ENCODE peak calls at places on chromosomes 12 and 14, in ten cellular contexts. One of them, this sample, is unnamed.

GRCh38 chr12:24455811-24456210 is 493.1 kb downstream of the BCAT1 start:
- DNase-seq in stomach: no peak
- DNase-seq in GM23338: no peak
- DNase-seq in fibroblast of the aortic adventitia: no peak
- DNase-seq in HL-60: no peak
- DNase-seq in WTC11: no peak
- DNase-seq in progenitor cell of endocrine pancreas: no peak
- DNase-seq in fibroblast of pulmonary artery: no peak
- DNase-seq in bronchial epithelial cell: no peak
- DNase-seq in AG04450: no peak
- DNase-seq in this sample: no peak

GRCh38 chr14:24095196-24096068 is 1.3 kb downstream of the PCK2 start:
- DNase-seq in fibroblast of the aortic adventitia: peak
- DNase-seq in HL-60: peak
- DNase-seq in AG04450: no peak
- DNase-seq in stomach: no peak
- DNase-seq in GM23338: peak
- DNase-seq in WTC11: peak
- DNase-seq in progenitor cell of endocrine pancreas: no peak
- DNase-seq in fibroblast of pulmonary artery: peak
- DNase-seq in bronchial epithelial cell: no peak
- DNase-seq in this sample: peak

GRCh38 chr12:103313894-103314293 is 181.9 kb downstream of the C12orf42 start:
- DNase-seq in fibroblast of pulmonary artery: no peak
- DNase-seq in WTC11: no peak
- DNase-seq in GM23338: no peak
- DNase-seq in bronchial epithelial cell: no peak
- DNase-seq in AG04450: no peak
- DNase-seq in progenitor cell of endocrine pancreas: no peak
- DNase-seq in stomach: no peak
- DNase-seq in HL-60: no peak
- DNase-seq in fibroblast of the aortic adventitia: no peak
- DNase-seq in this sample: no peak

GRCh38 chr14:67385618-67386017 is 25.5 kb downstream of the EIF2S1 start:
- DNase-seq in HL-60: no peak
- DNase-seq in AG04450: no peak
- DNase-seq in stomach: no peak
- DNase-seq in bronchial epithelial cell: peak
- DNase-seq in fibroblast of pulmonary artery: no peak
- DNase-seq in WTC11: no peak
- DNase-seq in GM23338: no peak
- DNase-seq in fibroblast of the aortic adventitia: no peak
- DNase-seq in progenitor cell of endocrine pancreas: no peak
- DNase-seq in this sample: no peak

GRCh38 chr14:21255385-21256101 is 13.7 kb downstream of the HNRNPC start:
- DNase-seq in fibroblast of the aortic adventitia: peak
- DNase-seq in HL-60: no peak
- DNase-seq in GM23338: no peak
- DNase-seq in stomach: no peak
- DNase-seq in WTC11: no peak
- DNase-seq in bronchial epithelial cell: no peak
- DNase-seq in fibroblast of pulmonary artery: no peak
- DNase-seq in progenitor cell of endocrine pancreas: no peak
- DNase-seq in AG04450: no peak
- DNase-seq in this sample: no peak

GRCh38 chr12:11746024-11746771 is 96.7 kb downstream of the ETV6 start:
- DNase-seq in WTC11: no peak
- DNase-seq in GM23338: no peak
- DNase-seq in fibroblast of the aortic adventitia: no peak
- DNase-seq in HL-60: peak
- DNase-seq in fibroblast of pulmonary artery: peak
- DNase-seq in stomach: no peak
- DNase-seq in AG04450: no peak
- DNase-seq in bronchial epithelial cell: peak
- DNase-seq in progenitor cell of endocrine pancreas: no peak
- DNase-seq in this sample: no peak

GRCh38 chr14:87005336-87005735 is 987.6 kb downstream of the GALC start:
- DNase-seq in AG04450: no peak
- DNase-seq in bronchial epithelial cell: no peak
- DNase-seq in fibroblast of the aortic adventitia: peak
- DNase-seq in progenitor cell of endocrine pancreas: no peak
- DNase-seq in stomach: no peak
- DNase-seq in fibroblast of pulmonary artery: peak
- DNase-seq in WTC11: no peak
- DNase-seq in HL-60: no peak
- DNase-seq in GM23338: no peak
- DNase-seq in this sample: no peak

GRCh38 chr12:52081263-52081733 is 1.8 kb downstream of the SMIM41 start:
- DNase-seq in progenitor cell of endocrine pancreas: no peak
- DNase-seq in fibroblast of the aortic adventitia: no peak
- DNase-seq in stomach: no peak
- DNase-seq in fibroblast of pulmonary artery: no peak
- DNase-seq in AG04450: no peak
- DNase-seq in WTC11: no peak
- DNase-seq in GM23338: no peak
- DNase-seq in bronchial epithelial cell: no peak
- DNase-seq in HL-60: peak
- DNase-seq in this sample: peak

GRCh38 chr12:128698573-128698972 is 125.2 kb downstream of the SLC15A4 start:
- DNase-seq in HL-60: no peak
- DNase-seq in stomach: no peak
- DNase-seq in bronchial epithelial cell: no peak
- DNase-seq in progenitor cell of endocrine pancreas: no peak
- DNase-seq in GM23338: no peak
- DNase-seq in WTC11: no peak
- DNase-seq in fibroblast of the aortic adventitia: no peak
- DNase-seq in AG04450: no peak
- DNase-seq in fibroblast of pulmonary artery: no peak
- DNase-seq in this sample: no peak

GRCh38 chr12:52524241-52524897 is 4.2 kb upstream of the KRT5 start:
- DNase-seq in AG04450: no peak
- DNase-seq in stomach: no peak
- DNase-seq in bronchial epithelial cell: peak
- DNase-seq in fibroblast of the aortic adventitia: no peak
- DNase-seq in HL-60: no peak
- DNase-seq in progenitor cell of endocrine pancreas: peak
- DNase-seq in WTC11: no peak
- DNase-seq in GM23338: no peak
- DNase-seq in fibroblast of pulmonary artery: no peak
- DNase-seq in this sample: no peak

GRCh38 chr12:102690267-102690666 is 209.9 kb upstream of the IGF1 start:
- DNase-seq in progenitor cell of endocrine pancreas: no peak
- DNase-seq in bronchial epithelial cell: no peak
- DNase-seq in WTC11: no peak
- DNase-seq in fibroblast of pulmonary artery: no peak
- DNase-seq in AG04450: no peak
- DNase-seq in stomach: peak
- DNase-seq in HL-60: no peak
- DNase-seq in fibroblast of the aortic adventitia: no peak
- DNase-seq in GM23338: no peak
- DNase-seq in this sample: no peak

GRCh38 chr12:59486827-59487226 is 109.0 kb upstream of the SLC16A7 start:
- DNase-seq in fibroblast of pulmonary artery: no peak
- DNase-seq in fibroblast of the aortic adventitia: peak
- DNase-seq in AG04450: no peak
- DNase-seq in HL-60: no peak
- DNase-seq in bronchial epithelial cell: peak
- DNase-seq in progenitor cell of endocrine pancreas: no peak
- DNase-seq in stomach: no peak
- DNase-seq in WTC11: no peak
- DNase-seq in GM23338: no peak
- DNase-seq in this sample: no peak

GRCh38 chr14:22918519-22918808 is 485 bp downstream of the RBM23 start:
- DNase-seq in bronchial epithelial cell: no peak
- DNase-seq in stomach: no peak
- DNase-seq in GM23338: no peak
- DNase-seq in progenitor cell of endocrine pancreas: peak
- DNase-seq in fibroblast of pulmonary artery: no peak
- DNase-seq in fibroblast of the aortic adventitia: no peak
- DNase-seq in HL-60: no peak
- DNase-seq in WTC11: peak
- DNase-seq in AG04450: no peak
- DNase-seq in this sample: no peak

GRCh38 chr14:21833836-21834235 is 160.2 kb upstream of the OR4E1 start:
- DNase-seq in fibroblast of pulmonary artery: no peak
- DNase-seq in AG04450: no peak
- DNase-seq in progenitor cell of endocrine pancreas: no peak
- DNase-seq in stomach: no peak
- DNase-seq in WTC11: no peak
- DNase-seq in GM23338: no peak
- DNase-seq in bronchial epithelial cell: no peak
- DNase-seq in HL-60: no peak
- DNase-seq in fibroblast of the aortic adventitia: no peak
- DNase-seq in this sample: no peak

GRCh38 chr14:54686219-54686870 is 119.4 kb downstream of the SAMD4A start:
- DNase-seq in progenitor cell of endocrine pancreas: no peak
- DNase-seq in stomach: no peak
- DNase-seq in fibroblast of pulmonary artery: peak
- DNase-seq in bronchial epithelial cell: peak
- DNase-seq in AG04450: peak
- DNase-seq in HL-60: no peak
- DNase-seq in GM23338: no peak
- DNase-seq in WTC11: no peak
- DNase-seq in fibroblast of the aortic adventitia: peak
- DNase-seq in this sample: no peak

GRCh38 chr12:58725400-58726105 is 194.8 kb downstream of the LRIG3 start:
- DNase-seq in HL-60: no peak
- DNase-seq in fibroblast of pulmonary artery: no peak
- DNase-seq in bronchial epithelial cell: no peak
- DNase-seq in fibroblast of the aortic adventitia: no peak
- DNase-seq in progenitor cell of endocrine pancreas: no peak
- DNase-seq in GM23338: no peak
- DNase-seq in WTC11: no peak
- DNase-seq in AG04450: no peak
- DNase-seq in stomach: no peak
- DNase-seq in this sample: no peak

GRCh38 chr12:48716493-48717251 is at the start of gene CCNT1:
- DNase-seq in bronchial epithelial cell: peak
- DNase-seq in HL-60: peak
- DNase-seq in fibroblast of the aortic adventitia: peak
- DNase-seq in progenitor cell of endocrine pancreas: peak
- DNase-seq in fibroblast of pulmonary artery: peak
- DNase-seq in stomach: peak
- DNase-seq in WTC11: peak
- DNase-seq in AG04450: peak
- DNase-seq in GM23338: peak
- DNase-seq in this sample: peak
- TF ChIP-seq CTCF in bronchial epithelial cell: peak
- TF ChIP-seq CTCF in HL-60: no peak
- TF ChIP-seq CTCF in fibroblast of the aortic adventitia: peak
- TF ChIP-seq CTCF in progenitor cell of endocrine pancreas: peak
- TF ChIP-seq CTCF in fibroblast of pulmonary artery: peak
- TF ChIP-seq CTCF in stomach: no peak
- TF ChIP-seq CTCF in WTC11: no peak
- TF ChIP-seq CTCF in AG04450: peak
- TF ChIP-seq CTCF in GM23338: peak
- TF ChIP-seq CTCF in this sample: no peak

DNA sequence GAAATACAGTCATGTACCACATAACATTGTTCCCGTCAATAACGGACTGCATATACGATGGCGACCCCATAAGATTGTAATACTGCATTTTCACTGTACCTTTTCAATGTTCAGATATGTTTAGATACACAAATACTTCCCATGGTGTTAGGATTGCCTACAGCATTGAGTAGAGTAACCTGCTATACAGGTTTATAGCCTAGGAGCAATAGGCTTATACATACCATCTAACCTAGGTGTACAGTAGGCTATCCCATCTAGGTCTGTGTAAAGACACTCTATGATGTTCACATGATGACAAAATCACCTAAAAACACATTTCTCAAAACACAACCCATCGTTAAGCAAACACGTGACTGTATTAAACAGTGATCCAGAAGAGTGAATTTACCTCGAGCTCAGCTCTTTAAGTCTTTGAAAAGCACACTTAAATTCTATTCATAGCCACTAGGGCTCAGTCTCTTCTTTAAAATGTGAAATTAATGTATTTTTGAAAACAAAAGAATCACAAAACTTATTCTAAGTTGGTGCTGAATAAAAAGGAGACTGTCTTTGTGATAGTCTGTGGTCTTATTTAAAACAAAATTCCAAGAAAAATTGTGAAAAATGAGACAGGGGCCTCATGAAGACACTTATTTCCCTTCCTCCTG is 239.1 kb upstream of the ARID2 start:
- DNase-seq in WTC11: no peak
- DNase-seq in progenitor cell of endocrine pancreas: no peak
- DNase-seq in HL-60: no peak
- DNase-seq in stomach: no peak
- DNase-seq in fibroblast of pulmonary artery: no peak
- DNase-seq in AG04450: no peak
- DNase-seq in bronchial epithelial cell: peak
- DNase-seq in fibroblast of the aortic adventitia: no peak
- DNase-seq in GM23338: no peak
- DNase-seq in this sample: no peak
- TF ChIP-seq CTCF in WTC11: no peak
- TF ChIP-seq CTCF in progenitor cell of endocrine pancreas: no peak
- TF ChIP-seq CTCF in HL-60: no peak
- TF ChIP-seq CTCF in stomach: no peak
- TF ChIP-seq CTCF in fibroblast of pulmonary artery: no peak
- TF ChIP-seq CTCF in AG04450: no peak
- TF ChIP-seq CTCF in bronchial epithelial cell: no peak
- TF ChIP-seq CTCF in fibroblast of the aortic adventitia: peak
- TF ChIP-seq CTCF in GM23338: peak
- TF ChIP-seq CTCF in this sample: no peak

DNA sequence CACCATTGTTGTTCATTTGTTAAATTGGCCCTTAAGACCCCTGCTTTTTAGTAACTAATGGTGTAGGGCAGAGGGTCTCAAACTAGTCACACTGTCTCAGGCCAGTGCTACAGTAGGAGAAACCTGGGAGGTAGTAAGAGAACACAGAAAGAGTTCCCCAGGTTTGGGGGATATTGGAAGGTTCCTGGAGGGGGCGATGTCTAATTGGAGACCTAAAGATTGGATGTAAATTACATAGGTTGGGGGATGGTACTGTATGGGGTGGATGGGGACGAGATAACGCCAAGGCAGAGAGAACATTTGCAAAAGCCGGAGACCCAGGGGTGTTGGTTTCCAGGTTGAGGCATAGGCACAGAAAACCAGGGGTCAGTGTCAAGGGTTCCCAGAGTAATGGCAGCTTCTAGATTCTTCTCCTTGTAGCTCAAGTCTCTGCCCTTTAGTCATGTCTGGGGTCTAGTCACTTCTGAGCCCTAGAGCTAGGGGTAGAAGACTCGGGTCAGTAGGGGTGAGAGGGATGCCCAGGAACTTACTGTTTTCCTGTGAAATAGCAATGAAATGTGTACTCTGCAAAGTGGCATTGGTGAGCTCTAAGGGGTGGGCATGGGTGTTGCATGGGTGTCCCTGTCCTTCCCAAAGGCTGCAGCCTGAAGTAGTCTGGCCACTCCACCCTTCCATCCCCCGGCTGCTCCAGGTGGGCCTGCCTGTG is 21.8 kb downstream of the PLEKHG3 start:
- DNase-seq in progenitor cell of endocrine pancreas: no peak
- DNase-seq in GM23338: peak
- DNase-seq in AG04450: no peak
- DNase-seq in HL-60: no peak
- DNase-seq in bronchial epithelial cell: no peak
- DNase-seq in WTC11: no peak
- DNase-seq in stomach: no peak
- DNase-seq in fibroblast of the aortic adventitia: no peak
- DNase-seq in fibroblast of pulmonary artery: no peak
- DNase-seq in this sample: no peak
- TF ChIP-seq CTCF in progenitor cell of endocrine pancreas: no peak
- TF ChIP-seq CTCF in GM23338: peak
- TF ChIP-seq CTCF in AG04450: no peak
- TF ChIP-seq CTCF in HL-60: no peak
- TF ChIP-seq CTCF in bronchial epithelial cell: no peak
- TF ChIP-seq CTCF in WTC11: no peak
- TF ChIP-seq CTCF in stomach: no peak
- TF ChIP-seq CTCF in fibroblast of the aortic adventitia: peak
- TF ChIP-seq CTCF in fibroblast of pulmonary artery: no peak
- TF ChIP-seq CTCF in this sample: no peak

GRCh38 chr12:42568952-42569916 is 20.3 kb downstream of the PRICKLE1 start:
- DNase-seq in progenitor cell of endocrine pancreas: no peak
- DNase-seq in AG04450: no peak
- DNase-seq in WTC11: no peak
- DNase-seq in bronchial epithelial cell: peak
- DNase-seq in HL-60: peak
- DNase-seq in fibroblast of the aortic adventitia: peak
- DNase-seq in stomach: no peak
- DNase-seq in fibroblast of pulmonary artery: peak
- DNase-seq in GM23338: peak
- DNase-seq in this sample: no peak
- TF ChIP-seq CTCF in progenitor cell of endocrine pancreas: peak
- TF ChIP-seq CTCF in AG04450: peak
- TF ChIP-seq CTCF in WTC11: peak
- TF ChIP-seq CTCF in bronchial epithelial cell: peak
- TF ChIP-seq CTCF in HL-60: peak
- TF ChIP-seq CTCF in fibroblast of the aortic adventitia: peak
- TF ChIP-seq CTCF in stomach: no peak
- TF ChIP-seq CTCF in fibroblast of pulmonary artery: peak
- TF ChIP-seq CTCF in GM23338: peak
- TF ChIP-seq CTCF in this sample: no peak